ENCODE peak calls at places on chromosomes 1 and 21, in five cellular contexts. U, V, K, P and F are unnamed samples.

GRCh38 chr1:94061513-94062443 is 59.2 kb downstream of the ABCA4 start:
- DNase-seq in U (peak), V (peak), K (peak), P (peak), F (peak)

GRCh38 chr21:38696617-38697016 is 109.1 kb upstream of the ETS2 start:
- DNase-seq in U (peak), V (no peak), K (no peak), P (no peak), F (no peak)

GRCh38 chr1:240608707-240609106 is 3.2 kb downstream of the GREM2 start:
- DNase-seq in U (peak), V (no peak), K (no peak), P (peak), F (no peak)

GRCh38 chr1:235199441-235199840 is 38.4 kb upstream of the RBM34 start:
- DNase-seq in U (peak), V (peak), K (no peak), P (peak), F (no peak)

GRCh38 chr21:33031152-33031551 is 5.4 kb downstream of the OLIG2 start:
- DNase-seq in U (no peak), V (no peak), K (no peak), P (no peak), F (no peak)

GRCh38 chr1:172002725-172003345 is 161.5 kb downstream of the DNM3 start:
- DNase-seq in U (peak), V (no peak), K (no peak), P (peak), F (peak)

GRCh38 chr1:101846820-101847219 is 149.9 kb downstream of the OLFM3 start:
- DNase-seq in U (peak), V (no peak), K (peak), P (peak), F (peak)

GRCh38 chr1:21761052-21761451 is 21.9 kb downstream of the USP48 start:
- DNase-seq in U (no peak), V (no peak), K (no peak), P (no peak), F (no peak)

GRCh38 chr1:26403656-26404055 is 7.0 kb upstream of the LIN28A start:
- DNase-seq in U (no peak), V (peak), K (no peak), P (peak), F (peak)

GRCh38 chr21:44846485-44847260 is 26.8 kb downstream of the PTTG1IP start:
- DNase-seq in U (no peak), V (peak), K (peak), P (peak), F (no peak)

GRCh38 chr1:209398330-209398991 is 185.1 kb upstream of the CAMK1G start:
- DNase-seq in U (peak), V (peak), K (peak), P (no peak), F (no peak)

GRCh38 chr1:87880098-87880746 is 551.5 kb downstream of the LMO4 start:
- DNase-seq in U (no peak), V (no peak), K (no peak), P (no peak), F (no peak)

GRCh38 chr1:100277866-100278265 is 11.8 kb downstream of the RTCA start:
- DNase-seq in U (no peak), V (no peak), K (no peak), P (no peak), F (no peak)

GRCh38 chr21:27648560-27648959 is 681.7 kb upstream of the ADAMTS5 start:
- DNase-seq in U (no peak), V (peak), K (no peak), P (no peak), F (no peak)

GRCh38 chr1:183956559-183957188 is 80.9 kb downstream of the COLGALT2 start:
- DNase-seq in U (no peak), V (peak), K (no peak), P (no peak), F (no peak)

GRCh38 chr1:20837554-20838192 is 50.6 kb upstream of the HP1BP3 start:
- DNase-seq in U (no peak), V (no peak), K (no peak), P (no peak), F (no peak)

GRCh38 chr1:205590777-205591513 is 40.9 kb downstream of the ELK4 start:
- DNase-seq in U (no peak), V (no peak), K (no peak), P (no peak), F (no peak)

GRCh38 chr1:31981976-31982375 is 31.7 kb upstream of the KHDRBS1 start:
- DNase-seq in U (no peak), V (peak), K (no peak), P (no peak), F (no peak)

GRCh38 chr1:203147376-203147775 is 19.9 kb downstream of the ADORA1 start:
- DNase-seq in U (peak), V (no peak), K (peak), P (no peak), F (no peak)

GRCh38 chr21:26655466-26655865 is 82.4 kb upstream of the CYYR1 start:
- DNase-seq in U (no peak), V (no peak), K (no peak), P (no peak), F (no peak)

GRCh38 chr21:37088196-37088595 is 15.1 kb downstream of the TTC3 start:
- DNase-seq in U (no peak), V (no peak), K (no peak), P (no peak), F (no peak)

GRCh38 chr1:65792671-65793358 is at the start of gene PDE4B:
- DNase-seq in U (peak), V (peak), K (no peak), P (peak), F (peak)

GRCh38 chr1:3547055-3548005 is 64.0 kb downstream of the MEGF6 start:
- DNase-seq in U (no peak), V (peak), K (no peak), P (peak), F (peak)

GRCh38 chr1:30191154-30191702 is 532.2 kb downstream of the MATN1 start:
- DNase-seq in U (peak), V (peak), K (no peak), P (no peak), F (peak)

GRCh38 chr1:229022595-229023350 is 248.1 kb upstream of the RAB4A start:
- DNase-seq in U (no peak), V (no peak), K (peak), P (no peak), F (no peak)

GRCh38 chr1:13737388-13737787 is 37.4 kb downstream of the PRDM2 start:
- DNase-seq in U (peak), V (no peak), K (no peak), P (no peak), F (no peak)

GRCh38 chr1:12196641-12197482 is 30.1 kb downstream of the TNFRSF1B start:
- DNase-seq in U (peak), V (peak), K (peak), P (peak), F (no peak)

GRCh38 chr1:96918406-96918805 is 196.8 kb downstream of the PTBP2 start:
- DNase-seq in U (no peak), V (peak), K (no peak), P (no peak), F (no peak)

GRCh38 chr1:104380003-104380402 is 630.3 kb downstream of the AMY1C start:
- DNase-seq in U (no peak), V (no peak), K (no peak), P (no peak), F (no peak)

GRCh38 chr1:156417700-156418015 is 48.6 kb downstream of the RHBG start:
- DNase-seq in U (no peak), V (no peak), K (no peak), P (no peak), F (no peak)

GRCh38 chr1:199684686-199685273 is 342.7 kb upstream of the NR5A2 start:
- DNase-seq in U (peak), V (peak), K (no peak), P (peak), F (peak)

GRCh38 chr1:65164633-65165032 is 16.6 kb downstream of the AK4 start:
- DNase-seq in U (no peak), V (no peak), K (no peak), P (no peak), F (no peak)

GRCh38 chr1:234987415-234988159 is 141.1 kb downstream of the TOMM20 start:
- DNase-seq in U (peak), V (peak), K (peak), P (peak), F (peak)

GRCh38 chr1:36787312-36787711 is 247.0 kb downstream of the GRIK3 start:
- DNase-seq in U (no peak), V (no peak), K (no peak), P (no peak), F (no peak)

GRCh38 chr1:156533568-156534220 is 33.1 kb upstream of the MEF2D start:
- DNase-seq in U (no peak), V (no peak), K (no peak), P (no peak), F (no peak)

GRCh38 chr1:35377553-35377952 is 109.0 kb downstream of the ZMYM4 start:
- DNase-seq in U (no peak), V (peak), K (no peak), P (no peak), F (no peak)

GRCh38 chr1:32363713-32364112 is 1.4 kb downstream of the TSSK3 start:
- DNase-seq in U (no peak), V (peak), K (no peak), P (no peak), F (no peak)

GRCh38 chr21:45981154-45981606 is 390 bp upstream of the COL6A1 start:
- DNase-seq in U (peak), V (peak), K (peak), P (peak), F (peak)

GRCh38 chr1:54499097-54500029 is 48.7 kb upstream of the ACOT11 start:
- DNase-seq in U (peak), V (peak), K (no peak), P (peak), F (peak)
- TF ChIP-seq CTCF in U (peak), V (peak), K (peak), P (peak), F (peak)

GRCh38 chr1:46300673-46301405 is 2.6 kb downstream of the LRRC41 start:
- DNase-seq in U (peak), V (no peak), K (peak), P (no peak), F (no peak)

GRCh38 chr1:46301406-46302090 is 1.9 kb downstream of the LRRC41 start:
- DNase-seq in U (peak), V (peak), K (peak), P (peak), F (peak)

GRCh38 chr1:46303872-46304326 is 401 bp downstream of the UQCRH start:
- DNase-seq in U (peak), V (peak), K (no peak), P (no peak), F (no peak)

GRCh38 chr1:46302091-46303037 is 1.1 kb downstream of the LRRC41 start:
- DNase-seq in U (peak), V (peak), K (peak), P (peak), F (peak)

GRCh38 chr1:46303038-46303871 is at the start of the genes LRRC41 and UQCRH:
- DNase-seq in U (peak), V (peak), K (peak), P (peak), F (peak)
- TF ChIP-seq CTCF in U (no peak), V (peak), K (peak), P (peak), F (no peak)

GRCh38 chr1:59204001-59204400 is 92.9 kb upstream of the FGGY start:
- DNase-seq in U (no peak), V (no peak), K (peak), P (no peak), F (no peak)
- TF ChIP-seq CTCF in U (no peak), V (no peak), K (peak), P (no peak), F (no peak)

GRCh38 chr1:214551052-214551435 is 358 bp downstream of the PTPN14 start:
- DNase-seq in U (peak), V (peak), K (peak), P (peak), F (peak)

GRCh38 chr1:214553142-214553710 is 1.8 kb upstream of the PTPN14 start:
- DNase-seq in U (no peak), V (peak), K (no peak), P (no peak), F (no peak)

GRCh38 chr1:214552174-214552608 is 789 bp upstream of the PTPN14 start:
- DNase-seq in U (peak), V (peak), K (peak), P (peak), F (peak)

GRCh38 chr1:214550339-214551051 is 907 bp downstream of the PTPN14 start:
- DNase-seq in U (peak), V (peak), K (no peak), P (peak), F (peak)

DNA sequence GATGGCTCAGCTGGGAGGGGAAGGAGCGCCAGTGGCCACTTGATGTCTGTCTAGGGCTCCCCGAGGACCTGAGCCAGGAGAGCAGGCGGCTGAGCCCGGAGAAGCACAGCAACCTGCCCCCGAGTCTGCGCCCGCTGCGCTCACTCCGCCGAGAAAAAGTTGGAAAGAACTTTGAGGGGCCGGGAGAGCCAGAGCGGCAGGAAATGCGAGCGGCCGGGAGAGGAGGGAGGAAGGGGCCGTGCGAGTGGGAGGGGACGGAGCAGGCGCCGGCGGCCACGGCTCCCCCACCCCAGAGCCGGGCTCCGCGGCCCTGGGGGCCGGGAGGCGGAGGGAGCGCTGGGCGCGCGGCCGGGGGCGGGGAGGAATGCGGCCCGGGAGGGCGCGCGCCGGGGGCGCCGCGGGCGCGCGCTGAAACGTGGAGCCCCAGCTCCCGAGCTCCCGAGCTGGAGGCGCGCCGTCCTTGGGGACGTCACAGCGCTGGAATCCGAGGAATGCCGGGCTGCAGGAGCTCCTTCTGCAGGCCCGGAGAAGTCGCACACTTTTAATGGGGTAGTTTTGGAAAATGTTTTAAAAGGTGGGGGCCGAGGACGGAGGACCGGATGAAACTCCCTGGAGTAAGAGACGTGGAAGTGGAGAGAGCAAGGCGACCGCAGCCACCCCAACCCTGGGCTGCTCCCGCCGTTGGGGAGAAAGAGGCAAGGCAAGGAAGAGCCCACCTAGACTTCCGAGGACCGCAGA is at the start of gene PTPN14:
- DNase-seq in U (peak), V (peak), K (peak), P (peak), F (peak)
- TF ChIP-seq CTCF in U (peak), V (peak), K (peak), P (peak), F (peak)

GRCh38 chr1:117615474-117615873 is 9.6 kb downstream of the TENT5C start:
- DNase-seq in U (no peak), V (no peak), K (no peak), P (no peak), F (no peak)
- TF ChIP-seq CTCF in U (no peak), V (no peak), K (no peak), P (no peak), F (no peak)